ENCODE peak calls at places on chromosome 6, in four cellular contexts. I is HS-27A, E is foreskin fibroblast, S is mammary epithelial cell. H is an unnamed sample.

GRCh38 chr6:105952762-105953700 is 133.1 kb upstream of the PRDM1 start:
- DNase-seq in S (no peak), E (no peak), I (no peak), H (no peak)

GRCh38 chr6:44128020-44128917 is 915 bp downstream of the TMEM63B start:
- DNase-seq in I (no peak), S (peak; percentile 57), E (peak; percentile 70), H (peak; percentile 39)

GRCh38 chr6:2881358-2881885 is 21.7 kb downstream of the SERPINB9 start:
- DNase-seq in I (no peak), S (no peak), E (no peak), H (no peak)

GRCh38 chr6:12806811-12807210 is 90.2 kb downstream of the PHACTR1 start:
- DNase-seq in S (no peak), I (no peak), E (no peak), H (no peak)

GRCh38 chr6:22062807-22063408 is 233.9 kb downstream of the PRL start:
- DNase-seq in I (no peak), E (no peak), S (no peak), H (no peak)

GRCh38 chr6:113651120-113651519 is 206.0 kb upstream of the MARCKS start:
- DNase-seq in S (no peak), E (peak; percentile 26), I (no peak), H (no peak)

GRCh38 chr6:105373481-105373880 is 29.4 kb downstream of the PREP start:
- DNase-seq in I (no peak), S (peak; percentile 26), E (no peak), H (no peak)

GRCh38 chr6:162864901-162865300 is 137.1 kb downstream of the PACRG start:
- DNase-seq in E (no peak), S (no peak), I (no peak), H (no peak)

GRCh38 chr6:154445417-154445816 is 65.1 kb downstream of the CNKSR3 start:
- DNase-seq in E (no peak), I (no peak), S (no peak), H (no peak)

GRCh38 chr6:87199787-87200186 is 44.4 kb downstream of the ZNF292 start:
- DNase-seq in E (no peak), I (no peak), S (no peak), H (no peak)

GRCh38 chr6:125136378-125136777 is 17.2 kb upstream of the TPD52L1 start:
- DNase-seq in I (no peak), S (no peak), E (no peak), H (no peak)

H was measured in Daoy.